ENCODE peak calls at places on chromosomes 12 and 14, in five cellular contexts. One of them, this sample, is unnamed.

GRCh38 chr12:124995200-124995961 is 1.9 kb downstream of the BRI3BP start:
- DNase-seq in endothelial cell: no peak
- DNase-seq in fibroblast of lung: no peak
- DNase-seq in kidney: no peak
- DNase-seq in neural crest cell: no peak
- DNase-seq in this sample: no peak

GRCh38 chr12:66920205-66920604 is 241.3 kb upstream of the GRIP1 start:
- DNase-seq in endothelial cell: no peak
- DNase-seq in fibroblast of lung: no peak
- DNase-seq in kidney: no peak
- DNase-seq in neural crest cell: no peak
- DNase-seq in this sample: no peak

GRCh38 chr14:60095781-60096450 is 4.2 kb downstream of the PCNX4 start:
- DNase-seq in endothelial cell: no peak
- DNase-seq in fibroblast of lung: peak; percentile 84
- DNase-seq in kidney: no peak
- DNase-seq in neural crest cell: no peak
- DNase-seq in this sample: peak; percentile 66

GRCh38 chr12:7512528-7512927 is 9.0 kb upstream of the CD163 start:
- DNase-seq in endothelial cell: no peak
- DNase-seq in fibroblast of lung: peak; percentile 53
- DNase-seq in kidney: no peak
- DNase-seq in neural crest cell: no peak
- DNase-seq in this sample: peak; percentile 46

GRCh38 chr12:122282066-122282465 is 15.8 kb upstream of the VPS33A start:
- DNase-seq in endothelial cell: no peak
- DNase-seq in fibroblast of lung: peak; percentile 87
- DNase-seq in kidney: no peak
- DNase-seq in neural crest cell: no peak
- DNase-seq in this sample: peak; percentile 81

GRCh38 chr12:15928345-15928744 is 17.2 kb downstream of the DERA start:
- DNase-seq in endothelial cell: no peak
- DNase-seq in fibroblast of lung: peak; percentile 97
- DNase-seq in kidney: no peak
- DNase-seq in neural crest cell: no peak
- DNase-seq in this sample: peak; percentile 78

GRCh38 chr12:4265280-4265679 is 8.3 kb upstream of the CCND2 start:
- DNase-seq in endothelial cell: no peak
- DNase-seq in fibroblast of lung: no peak
- DNase-seq in kidney: no peak
- DNase-seq in neural crest cell: no peak
- DNase-seq in this sample: peak; percentile 67

GRCh38 chr12:51028811-51029146 is 2.6 kb upstream of the SLC11A2 start:
- DNase-seq in endothelial cell: no peak
- DNase-seq in fibroblast of lung: no peak
- DNase-seq in kidney: no peak
- DNase-seq in neural crest cell: no peak
- DNase-seq in this sample: peak; percentile 25

GRCh38 chr14:78836777-78837176 is 666.6 kb downstream of the NRXN3 start:
- DNase-seq in endothelial cell: peak; percentile 78
- DNase-seq in fibroblast of lung: peak; percentile 65
- DNase-seq in kidney: no peak
- DNase-seq in neural crest cell: peak; percentile 72
- DNase-seq in this sample: peak; percentile 60

GRCh38 chr12:102232446-102232845 is 34.8 kb upstream of the PMCH start:
- DNase-seq in endothelial cell: no peak
- DNase-seq in fibroblast of lung: peak; percentile 20
- DNase-seq in kidney: no peak
- DNase-seq in neural crest cell: no peak
- DNase-seq in this sample: no peak

GRCh38 chr12:111211910-111212757 is 156.8 kb downstream of the PHETA1 start:
- DNase-seq in endothelial cell: peak; percentile 51
- DNase-seq in fibroblast of lung: no peak
- DNase-seq in kidney: no peak
- DNase-seq in neural crest cell: peak; percentile 36
- DNase-seq in this sample: no peak

GRCh38 chr12:121927798-121928197 is 9.4 kb downstream of the CFAP251 start:
- DNase-seq in endothelial cell: no peak
- DNase-seq in fibroblast of lung: no peak
- DNase-seq in kidney: no peak
- DNase-seq in neural crest cell: no peak
- DNase-seq in this sample: no peak

GRCh38 chr12:26278666-26279065 is 83.3 kb downstream of the SSPN start:
- DNase-seq in endothelial cell: no peak
- DNase-seq in fibroblast of lung: no peak
- DNase-seq in kidney: no peak
- DNase-seq in neural crest cell: no peak
- DNase-seq in this sample: no peak

GRCh38 chr14:94313991-94314655 is 9.0 kb downstream of the SERPINA6 start:
- DNase-seq in endothelial cell: no peak
- DNase-seq in fibroblast of lung: peak; percentile 68
- DNase-seq in kidney: no peak
- DNase-seq in neural crest cell: no peak
- DNase-seq in this sample: peak; percentile 53

GRCh38 chr12:46126050-46126727 is 135.8 kb upstream of the SCAF11 start:
- DNase-seq in endothelial cell: no peak
- DNase-seq in fibroblast of lung: no peak
- DNase-seq in kidney: no peak
- DNase-seq in neural crest cell: no peak
- DNase-seq in this sample: no peak

GRCh38 chr14:35333797-35334743 is 41.9 kb downstream of the PSMA6 start:
- DNase-seq in endothelial cell: no peak
- DNase-seq in fibroblast of lung: no peak
- DNase-seq in kidney: no peak
- DNase-seq in neural crest cell: no peak
- DNase-seq in this sample: no peak

GRCh38 chr14:31864937-31865855 is 211.9 kb upstream of the ARHGAP5 start:
- DNase-seq in endothelial cell: no peak
- DNase-seq in fibroblast of lung: no peak
- DNase-seq in kidney: no peak
- DNase-seq in neural crest cell: no peak
- DNase-seq in this sample: no peak

GRCh38 chr12:131620520-131620919 is 90.4 kb upstream of the SFSWAP start:
- DNase-seq in endothelial cell: no peak
- DNase-seq in fibroblast of lung: no peak
- DNase-seq in kidney: peak; percentile 15
- DNase-seq in neural crest cell: peak; percentile 15
- DNase-seq in this sample: no peak

GRCh38 chr12:106480259-106480658 is 102.5 kb upstream of the RFX4 start:
- DNase-seq in endothelial cell: no peak
- DNase-seq in fibroblast of lung: no peak
- DNase-seq in kidney: no peak
- DNase-seq in neural crest cell: no peak
- DNase-seq in this sample: no peak

GRCh38 chr14:106691601-106692291 is 1165.4 kb downstream of the TMEM121 start:
- DNase-seq in endothelial cell: no peak
- DNase-seq in fibroblast of lung: no peak
- DNase-seq in kidney: peak; percentile 79
- DNase-seq in neural crest cell: no peak
- DNase-seq in this sample: no peak
- TF ChIP-seq CTCF in endothelial cell: peak; percentile 29
- TF ChIP-seq CTCF in fibroblast of lung: no peak
- TF ChIP-seq CTCF in kidney: no peak
- TF ChIP-seq CTCF in neural crest cell: peak; percentile 18
- TF ChIP-seq CTCF in this sample: no peak

GRCh38 chr14:104096751-104097700 is 11.5 kb downstream of the ASPG start:
- DNase-seq in endothelial cell: peak; percentile 46
- DNase-seq in fibroblast of lung: no peak
- DNase-seq in kidney: peak; percentile 73
- DNase-seq in neural crest cell: no peak
- DNase-seq in this sample: no peak
- TF ChIP-seq CTCF in endothelial cell: no peak
- TF ChIP-seq CTCF in fibroblast of lung: no peak
- TF ChIP-seq CTCF in kidney: no peak
- TF ChIP-seq CTCF in neural crest cell: no peak
- TF ChIP-seq CTCF in this sample: no peak

GRCh38 chr14:63852271-63852816 is 460 bp upstream of the SYNE2 start:
- DNase-seq in endothelial cell: no peak
- DNase-seq in fibroblast of lung: peak; percentile 34
- DNase-seq in kidney: no peak
- DNase-seq in neural crest cell: no peak
- DNase-seq in this sample: peak; percentile 33

GRCh38 chr14:63853831-63854293 is 1.1 kb downstream of the SYNE2 start:
- DNase-seq in endothelial cell: peak; percentile 30
- DNase-seq in fibroblast of lung: peak; percentile 56
- DNase-seq in kidney: peak; percentile 87
- DNase-seq in neural crest cell: peak; percentile 30
- DNase-seq in this sample: peak; percentile 77

GRCh38 chr14:63855272-63855671 is 2.5 kb downstream of the SYNE2 start:
- DNase-seq in endothelial cell: no peak
- DNase-seq in fibroblast of lung: no peak
- DNase-seq in kidney: no peak
- DNase-seq in neural crest cell: no peak
- DNase-seq in this sample: no peak

GRCh38 chr14:63854330-63854729 is 1.5 kb downstream of the SYNE2 start:
- DNase-seq in endothelial cell: no peak
- DNase-seq in fibroblast of lung: no peak
- DNase-seq in kidney: no peak
- DNase-seq in neural crest cell: no peak
- DNase-seq in this sample: no peak

GRCh38 chr14:63852817-63853730 is at the start of gene SYNE2:
- DNase-seq in endothelial cell: peak; percentile 77
- DNase-seq in fibroblast of lung: peak; percentile 74
- DNase-seq in kidney: peak; percentile 94
- DNase-seq in neural crest cell: peak; percentile 76
- DNase-seq in this sample: peak; percentile 77
- TF ChIP-seq CTCF in endothelial cell: no peak
- TF ChIP-seq CTCF in fibroblast of lung: no peak
- TF ChIP-seq CTCF in kidney: peak; percentile 33
- TF ChIP-seq CTCF in neural crest cell: peak; percentile 41
- TF ChIP-seq CTCF in this sample: no peak

DNA sequence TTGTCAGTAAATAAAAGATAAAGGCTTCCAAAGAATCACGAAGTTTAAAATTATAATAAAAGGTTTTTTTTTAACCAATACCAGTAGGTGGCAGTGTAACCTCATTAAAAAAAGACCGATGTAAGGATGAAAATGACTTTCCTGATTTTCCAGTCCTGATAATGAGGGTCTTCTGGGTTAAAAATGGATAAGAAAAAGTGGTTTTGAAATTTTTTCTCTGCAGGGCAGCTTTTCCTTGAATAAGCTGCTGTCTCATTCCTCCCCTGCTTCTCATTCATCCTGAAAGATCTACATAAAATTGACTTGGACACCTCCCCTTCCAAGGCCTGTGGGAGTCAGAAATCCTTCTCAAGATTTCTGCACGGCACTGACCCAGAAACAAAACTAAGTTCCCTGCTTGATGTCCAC is 58.9 kb upstream of the FBXO33 start:
- DNase-seq in endothelial cell: no peak
- DNase-seq in fibroblast of lung: peak; percentile 33
- DNase-seq in kidney: no peak
- DNase-seq in neural crest cell: no peak
- DNase-seq in this sample: peak; percentile 64
- TF ChIP-seq CTCF in endothelial cell: peak; percentile 83
- TF ChIP-seq CTCF in fibroblast of lung: no peak
- TF ChIP-seq CTCF in kidney: no peak
- TF ChIP-seq CTCF in neural crest cell: peak; percentile 81
- TF ChIP-seq CTCF in this sample: peak; percentile 33

GRCh38 chr12:57654042-57654441 is 21.0 kb upstream of the B4GALNT1 start:
- DNase-seq in endothelial cell: no peak
- DNase-seq in fibroblast of lung: no peak
- DNase-seq in kidney: no peak
- DNase-seq in neural crest cell: no peak
- DNase-seq in this sample: no peak

GRCh38 chr12:57657744-57658143 is 24.7 kb upstream of the B4GALNT1 start:
- DNase-seq in endothelial cell: no peak
- DNase-seq in fibroblast of lung: peak; percentile 5
- DNase-seq in kidney: no peak
- DNase-seq in neural crest cell: no peak
- DNase-seq in this sample: peak; percentile 69

GRCh38 chr12:57658890-57659289 is 25.9 kb upstream of the B4GALNT1 start:
- DNase-seq in endothelial cell: no peak
- DNase-seq in fibroblast of lung: no peak
- DNase-seq in kidney: no peak
- DNase-seq in neural crest cell: no peak
- DNase-seq in this sample: no peak

GRCh38 chr12:57661376-57661775 is 28.4 kb upstream of the B4GALNT1 start:
- DNase-seq in endothelial cell: no peak
- DNase-seq in fibroblast of lung: no peak
- DNase-seq in kidney: no peak
- DNase-seq in neural crest cell: no peak
- DNase-seq in this sample: no peak

GRCh38 chr12:57655541-57656240 is 22.7 kb upstream of the B4GALNT1 start:
- DNase-seq in endothelial cell: no peak
- DNase-seq in fibroblast of lung: no peak
- DNase-seq in kidney: no peak
- DNase-seq in neural crest cell: no peak
- DNase-seq in this sample: no peak
- TF ChIP-seq CTCF in endothelial cell: no peak
- TF ChIP-seq CTCF in fibroblast of lung: no peak
- TF ChIP-seq CTCF in kidney: no peak
- TF ChIP-seq CTCF in neural crest cell: no peak
- TF ChIP-seq CTCF in this sample: no peak

GRCh38 chr12:129186952-129187351 is 333.7 kb downstream of the GLT1D1 start:
- DNase-seq in endothelial cell: no peak
- DNase-seq in fibroblast of lung: no peak
- DNase-seq in kidney: no peak
- DNase-seq in neural crest cell: no peak
- DNase-seq in this sample: no peak
- TF ChIP-seq CTCF in endothelial cell: no peak
- TF ChIP-seq CTCF in fibroblast of lung: no peak
- TF ChIP-seq CTCF in kidney: no peak
- TF ChIP-seq CTCF in neural crest cell: peak; percentile 31
- TF ChIP-seq CTCF in this sample: no peak

GRCh38 chr12:53462935-53463334 is 11.0 kb downstream of the PCBP2 start:
- DNase-seq in endothelial cell: no peak
- DNase-seq in fibroblast of lung: no peak
- DNase-seq in kidney: no peak
- DNase-seq in neural crest cell: no peak
- DNase-seq in this sample: no peak

GRCh38 chr12:53461591-53461990 is 9.7 kb downstream of the PCBP2 start:
- DNase-seq in endothelial cell: no peak
- DNase-seq in fibroblast of lung: no peak
- DNase-seq in kidney: no peak
- DNase-seq in neural crest cell: no peak
- DNase-seq in this sample: no peak

GRCh38 chr12:53463802-53464375 is 12.0 kb downstream of the PCBP2 start:
- DNase-seq in endothelial cell: no peak
- DNase-seq in fibroblast of lung: no peak
- DNase-seq in kidney: no peak
- DNase-seq in neural crest cell: no peak
- DNase-seq in this sample: no peak

GRCh38 chr12:53459097-53459496 is 7.2 kb downstream of the PCBP2 start:
- DNase-seq in endothelial cell: no peak
- DNase-seq in fibroblast of lung: no peak
- DNase-seq in kidney: no peak
- DNase-seq in neural crest cell: no peak
- DNase-seq in this sample: no peak

DNA sequence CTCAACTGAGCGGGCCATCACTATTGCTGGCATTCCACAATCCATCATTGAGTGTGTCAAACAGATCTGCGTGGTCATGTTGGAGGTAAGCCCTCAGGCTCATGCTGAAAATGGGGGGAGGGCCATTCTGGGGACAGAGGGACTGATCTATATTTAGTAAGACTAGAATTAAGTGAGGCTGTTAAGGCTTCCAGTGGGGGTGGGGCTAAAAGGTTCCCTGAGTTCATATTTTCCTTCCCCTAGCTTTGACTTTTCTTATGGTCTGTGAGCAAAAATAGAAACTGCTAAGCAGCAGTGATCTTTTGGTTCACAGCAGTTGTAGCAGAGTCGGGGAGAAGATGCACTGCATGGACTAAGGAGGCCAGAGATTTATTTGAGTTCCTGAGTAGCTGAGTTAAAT is 9.2 kb downstream of the PCBP2 start:
- DNase-seq in endothelial cell: no peak
- DNase-seq in fibroblast of lung: no peak
- DNase-seq in kidney: no peak
- DNase-seq in neural crest cell: no peak
- DNase-seq in this sample: no peak
- TF ChIP-seq CTCF in endothelial cell: no peak
- TF ChIP-seq CTCF in fibroblast of lung: no peak
- TF ChIP-seq CTCF in kidney: no peak
- TF ChIP-seq CTCF in neural crest cell: no peak
- TF ChIP-seq CTCF in this sample: no peak

This sample was measured in fibroblast of pulmonary artery.